ENCODE peak calls at places on chromosomes 16 and 17, in ten cellular contexts. Z is epithelial cell of proximal tubule, F is OCI-LY7, E is SK-N-SH, D is uterus, P is heart left ventricle, A is NB4, G is left ventricle myocardium inferior, R is breast epithelium, Y is body of pancreas. N is an unnamed sample.

GRCh38 chr17:40340880-40341807 is 23.4 kb downstream of the GJD3 start:
- DNase-seq in P (peak; percentile 94), G (peak; percentile 92), Z (no peak), Y (peak; percentile 86), R (peak; percentile 89), D (peak; percentile 89), F (peak; percentile 90), E (peak; percentile 88), A (no peak), N (peak; percentile 88)

GRCh38 chr17:28720247-28720996 is 637 bp downstream of the RPL23A start:
- DNase-seq in F (peak; percentile 62), R (no peak), Y (no peak), P (no peak), Z (no peak), D (no peak), E (no peak), A (peak; percentile 63), G (no peak), N (peak; percentile 66)

GRCh38 chr17:63698381-63698885 is 1.5 kb downstream of the LIMD2 start:
- DNase-seq in E (no peak), D (no peak), G (no peak), P (no peak), Y (peak; percentile 47), A (peak; percentile 55), R (no peak), Z (no peak), F (peak; percentile 65), N (no peak)

GRCh38 chr17:1785925-1786324 is 24.1 kb downstream of the SERPINF1 start:
- DNase-seq in R (no peak), Y (no peak), E (no peak), Z (no peak), F (no peak), D (no peak), A (no peak), G (peak; percentile 52), P (no peak), N (no peak)

GRCh38 chr17:40598928-40599627 is 33.8 kb upstream of the CCR7 start:
- DNase-seq in A (peak; percentile 27), Z (no peak), E (no peak), Y (no peak), D (peak; percentile 58), P (no peak), G (no peak), R (no peak), F (peak; percentile 76), N (peak; percentile 96)

GRCh38 chr17:61738249-61738648 is 125.1 kb downstream of the BRIP1 start:
- DNase-seq in Z (no peak), D (no peak), P (no peak), G (no peak), E (no peak), R (no peak), Y (no peak), A (no peak), F (no peak), N (no peak)

GRCh38 chr17:35529868-35530267 is 7.6 kb downstream of the SLFN12L start:
- DNase-seq in A (no peak), R (no peak), Z (no peak), E (no peak), G (no peak), F (no peak), P (no peak), D (no peak), Y (no peak), N (no peak)

GRCh38 chr17:75891605-75892555 is 4.9 kb downstream of the TRIM65 start:
- DNase-seq in P (no peak), Y (no peak), E (no peak), A (no peak), Z (no peak), F (no peak), R (no peak), D (no peak), G (no peak), N (no peak)

GRCh38 chr16:69316595-69317034 is 5.5 kb downstream of the VPS4A start:
- DNase-seq in D (no peak), A (peak; percentile 8), F (no peak), E (no peak), Z (no peak), R (no peak), Y (peak; percentile 90), P (no peak), G (no peak), N (no peak)

GRCh38 chr17:39615434-39615833 is 7.7 kb upstream of the NEUROD2 start:
- DNase-seq in D (no peak), F (no peak), Y (no peak), G (no peak), E (no peak), P (no peak), R (no peak), Z (no peak), A (no peak), N (no peak)

GRCh38 chr17:80539022-80539421 is 5.6 kb upstream of the RPTOR start:
- DNase-seq in D (no peak), Z (no peak), R (no peak), E (no peak), A (peak; percentile 40), P (no peak), F (peak; percentile 63), G (no peak), Y (no peak), N (no peak)
- TF ChIP-seq CTCF in D (no peak), Z (peak; percentile 11), R (no peak), E (no peak), A (no peak), P (no peak), F (peak; percentile 40), G (no peak), Y (no peak), N (peak; percentile 2)

GRCh38 chr16:80372341-80372740 is 168.5 kb upstream of the DYNLRB2 start:
- DNase-seq in F (no peak), Z (no peak), Y (no peak), R (no peak), G (no peak), D (no peak), P (no peak), A (no peak), E (no peak), N (no peak)

GRCh38 chr16:80366023-80366422 is 174.8 kb upstream of the DYNLRB2 start:
- DNase-seq in Z (no peak), P (no peak), G (no peak), F (no peak), R (no peak), D (no peak), A (no peak), Y (no peak), E (no peak), N (no peak)

GRCh38 chr16:80369138-80369537 is 171.7 kb upstream of the DYNLRB2 start:
- DNase-seq in D (no peak), E (no peak), Y (no peak), R (no peak), A (no peak), P (no peak), Z (no peak), G (no peak), F (no peak), N (no peak)

GRCh38 chr16:80367037-80367658 is 173.6 kb upstream of the DYNLRB2 start:
- DNase-seq in Z (no peak), R (no peak), A (no peak), P (no peak), G (no peak), F (no peak), Y (no peak), D (no peak), E (no peak), N (no peak)

DNA sequence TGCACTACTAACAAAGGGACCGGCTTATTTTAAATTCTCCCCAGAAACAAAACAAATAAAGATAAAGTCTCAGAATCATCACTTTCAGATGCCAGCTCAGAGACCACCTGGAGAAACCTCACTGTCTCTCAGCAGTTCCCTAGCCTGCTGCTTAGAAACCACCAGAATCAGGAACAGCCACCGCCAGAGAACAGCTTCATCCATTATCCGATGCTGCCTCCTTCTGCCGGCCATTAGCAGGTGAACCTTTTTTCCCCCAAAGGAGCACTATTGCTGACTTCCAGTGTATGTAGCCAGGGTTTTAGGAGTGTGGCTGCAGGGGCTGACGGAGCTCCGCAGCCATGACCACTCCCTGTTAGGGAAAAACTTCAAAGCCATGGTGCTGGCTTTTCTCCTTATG is 171.2 kb upstream of the DYNLRB2 start:
- DNase-seq in E (peak; percentile 58), Z (no peak), F (no peak), A (peak; percentile 8), P (peak; percentile 32), D (peak; percentile 52), Y (peak; percentile 40), R (no peak), G (no peak), N (peak; percentile 26)
- TF ChIP-seq CTCF in E (no peak), Z (peak; percentile 62), F (no peak), A (no peak), P (no peak), D (peak; percentile 66), Y (peak; percentile 46), R (peak; percentile 42), G (peak; percentile 60), N (peak; percentile 45)

DNA sequence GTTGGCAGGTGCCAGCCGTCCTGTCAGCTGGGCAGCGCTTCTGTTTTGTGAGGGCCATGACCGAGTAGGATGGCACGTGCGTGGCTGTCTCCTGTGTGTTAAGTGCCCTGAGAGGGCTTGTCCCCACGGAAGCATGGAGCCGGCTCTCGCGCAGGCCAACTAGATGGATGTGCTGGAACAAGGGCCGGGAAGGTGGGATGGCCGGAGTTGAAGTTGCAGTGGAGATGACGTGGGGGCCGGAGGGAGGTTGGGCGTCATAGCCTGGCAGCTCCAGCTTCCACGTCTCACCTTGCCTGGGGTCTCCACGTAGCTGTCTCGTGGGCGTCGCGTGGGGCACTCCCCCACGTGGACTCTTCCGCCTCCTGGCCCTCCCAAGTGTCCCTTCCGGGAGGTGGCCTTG is 27.7 kb downstream of the TBCD start:
- DNase-seq in A (no peak), Z (no peak), D (no peak), P (no peak), G (no peak), F (no peak), R (no peak), E (no peak), Y (no peak), N (no peak)
- TF ChIP-seq CTCF in A (no peak), Z (no peak), D (no peak), P (no peak), G (no peak), F (no peak), R (no peak), E (no peak), Y (no peak), N (no peak)

DNA sequence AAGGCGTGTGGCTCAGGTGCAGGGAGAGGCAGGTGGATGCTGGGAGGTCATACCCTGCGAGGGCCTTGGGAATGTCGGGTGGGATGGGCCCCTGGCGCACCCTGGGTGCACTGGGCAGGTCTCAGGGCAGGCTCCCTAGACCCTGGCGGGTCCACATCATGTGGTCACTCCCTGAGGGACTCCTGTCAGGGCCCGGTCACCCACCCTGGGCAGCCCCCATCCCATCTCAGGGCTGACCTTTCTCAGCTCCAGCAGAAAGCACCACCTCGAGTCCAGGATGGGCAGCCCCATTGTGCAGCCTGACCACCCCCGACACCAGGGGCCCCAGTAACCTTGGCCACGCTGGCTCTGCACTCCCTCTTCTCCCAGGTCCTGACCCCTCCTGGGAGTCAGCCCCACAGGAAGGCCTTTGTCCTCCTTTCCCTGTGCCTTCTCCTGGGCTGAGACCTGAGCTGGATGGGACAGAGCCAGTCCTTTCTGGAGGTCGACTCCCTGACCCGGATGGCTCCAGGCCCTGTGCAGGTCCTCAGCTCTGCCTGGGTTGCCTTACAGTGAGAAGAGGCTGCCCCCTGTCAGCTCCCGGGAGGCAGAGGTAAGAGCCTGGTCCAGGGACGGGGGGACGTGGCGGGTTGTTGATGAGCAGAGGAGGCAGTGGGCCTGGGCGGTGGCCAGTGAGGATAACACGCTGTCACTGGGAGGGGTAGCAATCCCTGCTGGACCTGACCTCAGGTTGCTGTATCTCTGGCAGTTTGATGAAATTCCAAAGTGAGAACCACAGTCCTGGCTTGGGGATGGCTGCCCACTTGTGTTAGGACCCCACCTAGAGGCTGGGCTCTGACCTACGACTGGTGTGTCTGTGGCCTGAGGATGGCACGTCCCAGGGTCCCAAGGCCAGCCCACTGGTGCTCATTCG is 77.9 kb downstream of the GOSR1 start:
- DNase-seq in F (peak; percentile 33), P (no peak), Z (no peak), R (no peak), D (no peak), Y (no peak), E (no peak), A (peak; percentile 68), G (no peak), N (peak; percentile 14)
- TF ChIP-seq CTCF in F (peak; percentile 64), P (peak; percentile 20), Z (peak; percentile 22), R (no peak), D (no peak), Y (no peak), E (peak; percentile 43), A (peak; percentile 44), G (peak; percentile 51), N (peak; percentile 18)

N was measured in GM12865.